ENCODE peak calls at places on chromosomes 4 and X, in ten cellular contexts. T is endodermal cell, O is upper lobe of right lung, L is cardiac muscle cell, A is GM20000, C is heart left ventricle, P is BJ, H is osteoblast, U is lung, K is left ventricle myocardium inferior. E is an unnamed sample.

GRCh38 chr4:37001688-37002436 is 242.7 kb upstream of the NWD2 start:
- DNase-seq in T (no peak), K (no peak), U (no peak), H (no peak), O (no peak), A (no peak), L (no peak), P (no peak), C (no peak), E (no peak)

GRCh38 chr4:79823148-79823763 is 249.8 kb downstream of the ANTXR2 start:
- DNase-seq in K (no peak), L (peak; percentile 5), C (no peak), T (no peak), P (peak; percentile 5), H (no peak), O (no peak), A (no peak), U (no peak), E (no peak)

GRCh38 chr4:145828802-145829485 is 109.7 kb downstream of the ZNF827 start:
- DNase-seq in K (no peak), A (peak; percentile 42), T (no peak), U (no peak), O (no peak), H (no peak), P (no peak), C (no peak), L (no peak), E (no peak)

GRCh38 chr4:131348258-131348657 is 1800.8 kb upstream of the PCDH10 start:
- DNase-seq in L (no peak), H (no peak), C (no peak), U (no peak), A (peak; percentile 20), O (no peak), K (no peak), P (no peak), T (no peak), E (no peak)

GRCh38 chrX:87409113-87409841 is 108.3 kb upstream of the KLHL4 start:
- DNase-seq in P (no peak), U (peak; percentile 77), H (no peak), O (peak; percentile 69), C (peak; percentile 18), A (no peak), K (peak; percentile 16), T (no peak), L (peak; percentile 96), E (peak; percentile 83)

GRCh38 chrX:135193740-135194139 is 22.5 kb upstream of the CT55 start:
- DNase-seq in K (no peak), P (no peak), L (no peak), C (no peak), H (no peak), A (no peak), U (no peak), O (no peak), T (no peak), E (no peak)

GRCh38 chrX:143437439-143437838 is 79.8 kb downstream of the SPANXN3 start:
- DNase-seq in O (no peak), T (no peak), L (peak; percentile 55), U (no peak), P (no peak), A (no peak), H (no peak), K (no peak), C (no peak), E (no peak)

GRCh38 chrX:47148946-47149345 is 3.9 kb downstream of the RBM10 start:
- DNase-seq in P (no peak), T (no peak), H (no peak), L (peak; percentile 15), C (no peak), K (no peak), A (no peak), O (no peak), U (no peak), E (no peak)

GRCh38 chr4:159046683-159047082 is 56.2 kb upstream of the RAPGEF2 start:
- DNase-seq in L (peak; percentile 6), U (no peak), A (no peak), T (no peak), O (no peak), P (no peak), C (no peak), K (no peak), H (no peak), E (no peak)

GRCh38 chr4:159045321-159045720 is 57.6 kb upstream of the RAPGEF2 start:
- DNase-seq in T (no peak), C (no peak), L (no peak), K (no peak), O (no peak), A (no peak), P (no peak), H (no peak), U (no peak), E (no peak)

GRCh38 chr4:159041058-159042034 is 61.5 kb upstream of the RAPGEF2 start:
- DNase-seq in L (no peak), T (no peak), A (no peak), K (no peak), H (no peak), U (no peak), O (no peak), C (no peak), P (no peak), E (no peak)

GRCh38 chr4:159043861-159044260 is 59.0 kb upstream of the RAPGEF2 start:
- DNase-seq in L (no peak), O (no peak), K (no peak), P (no peak), U (no peak), H (no peak), A (no peak), T (no peak), C (no peak), E (no peak)

DNA sequence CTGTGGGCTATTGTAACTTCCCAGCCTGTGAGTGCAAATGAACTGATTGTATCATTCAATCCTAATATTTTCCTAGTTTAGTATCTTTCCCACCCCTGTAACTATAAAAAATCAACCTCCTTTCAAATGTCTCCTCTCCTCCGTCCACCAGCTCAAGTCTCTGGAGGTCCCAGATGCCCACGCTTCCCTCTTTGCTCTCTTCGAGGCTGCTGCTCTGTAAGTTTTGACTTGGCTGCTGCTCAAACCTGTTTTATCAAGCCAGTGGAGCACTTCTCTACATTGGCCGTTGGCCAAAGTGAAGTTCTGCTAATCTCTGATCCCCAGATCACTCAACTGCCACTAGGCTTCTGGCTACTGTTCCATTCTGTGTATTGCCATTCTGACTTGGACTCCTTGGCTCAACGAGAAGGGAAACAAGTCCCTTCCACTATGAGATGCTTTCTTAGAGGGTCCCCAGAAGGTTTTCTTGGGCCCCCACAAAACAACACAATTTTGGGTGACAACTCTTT is 60.7 kb upstream of the RAPGEF2 start:
- DNase-seq in T (no peak), K (no peak), C (peak; percentile 39), L (peak; percentile 31), O (no peak), A (no peak), H (no peak), P (no peak), U (peak; percentile 37), E (no peak)
- TF ChIP-seq CTCF in T (no peak), K (no peak), C (no peak), L (no peak), O (no peak), A (no peak), H (no peak), P (no peak), U (no peak), E (no peak)

DNA sequence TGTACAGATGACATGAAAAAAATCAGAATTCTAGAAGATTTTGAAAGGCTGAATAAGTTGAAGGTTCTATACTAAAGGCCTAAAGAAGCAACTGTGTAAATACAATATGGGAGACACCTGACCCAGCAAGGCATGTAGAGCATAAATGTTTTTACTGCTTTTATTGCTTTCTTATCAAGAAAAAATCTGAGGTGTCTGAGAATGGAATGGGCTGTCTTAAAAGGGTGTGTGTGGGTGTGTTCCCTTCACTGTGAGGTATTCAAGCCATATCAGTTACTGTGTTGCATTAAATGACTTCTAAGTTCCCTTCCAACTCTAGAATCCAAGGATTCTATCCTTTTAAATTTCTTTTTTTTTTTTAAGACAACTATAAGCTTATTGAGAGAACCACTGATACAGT is 15.8 kb downstream of the ATP8A1 start:
- DNase-seq in A (no peak), H (no peak), L (no peak), K (no peak), P (no peak), C (no peak), O (no peak), T (no peak), U (no peak), E (no peak)
- TF ChIP-seq CTCF in A (no peak), H (no peak), L (no peak), K (no peak), P (no peak), C (no peak), O (no peak), T (no peak), U (no peak), E (no peak)

DNA sequence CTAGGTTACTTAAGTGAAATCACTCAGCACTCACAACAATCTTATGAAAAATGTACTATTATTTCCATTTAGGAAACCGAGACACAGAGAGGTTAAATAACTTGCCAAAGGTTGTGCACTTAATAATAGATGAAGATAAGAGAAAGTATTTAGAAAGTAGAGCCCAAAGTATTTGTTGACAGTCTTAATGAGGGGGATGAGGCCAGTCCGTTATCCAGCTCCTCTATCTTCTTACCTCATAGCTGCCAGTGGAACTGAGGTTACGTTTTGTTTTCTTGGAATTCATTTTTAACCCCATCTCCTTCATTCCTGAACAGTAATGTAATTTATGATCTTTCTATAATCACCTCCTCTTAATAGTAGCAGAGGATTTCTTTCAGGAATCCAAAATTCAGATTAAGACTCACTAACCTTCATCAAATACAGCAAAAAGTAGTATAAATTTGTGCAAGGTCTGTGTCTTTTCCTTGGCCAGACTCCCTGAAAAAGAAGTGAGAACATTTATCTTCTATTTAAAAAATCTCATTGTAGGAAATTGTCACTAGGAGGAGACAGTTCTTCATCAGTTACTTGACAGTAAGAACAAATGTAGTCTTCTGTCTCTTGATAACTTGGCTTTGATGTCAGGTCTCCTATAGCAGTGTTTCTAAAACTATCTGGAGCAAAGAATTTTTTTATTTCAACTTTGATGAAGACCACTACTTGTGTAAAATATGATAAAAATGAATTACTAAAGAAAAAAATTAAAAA is 35.5 kb downstream of the F8 start:
- DNase-seq in P (no peak), K (no peak), T (no peak), L (peak; percentile 38), A (no peak), C (no peak), U (no peak), H (no peak), O (no peak), E (no peak)
- TF ChIP-seq CTCF in P (no peak), K (peak; percentile 35), T (no peak), L (no peak), A (no peak), C (no peak), U (no peak), H (no peak), O (no peak), E (peak; percentile 46)

GRCh38 chrX:153925739-153926593 is at the start of gene ARHGAP4:
- DNase-seq in U (no peak), P (no peak), L (no peak), H (no peak), A (peak; percentile 68), T (no peak), O (peak; percentile 71), C (no peak), K (no peak), E (no peak)

GRCh38 chrX:153922932-153923857 is 2.9 kb downstream of the ARHGAP4 start:
- DNase-seq in P (no peak), T (no peak), K (peak; percentile 79), U (peak; percentile 75), O (peak; percentile 85), L (peak; percentile 75), C (peak; percentile 78), H (peak; percentile 97), A (peak; percentile 60), E (peak; percentile 88)

GRCh38 chrX:153925387-153925738 is 701 bp downstream of the ARHGAP4 start:
- DNase-seq in P (no peak), U (no peak), A (peak; percentile 39), T (no peak), H (no peak), K (no peak), L (no peak), C (no peak), O (no peak), E (no peak)

GRCh38 chrX:153922286-153922573 is 3.8 kb downstream of the ARHGAP4 start:
- DNase-seq in K (no peak), A (no peak), L (no peak), O (no peak), U (no peak), C (no peak), T (no peak), H (no peak), P (no peak), E (no peak)

GRCh38 chrX:153924149-153924861 is 1.8 kb downstream of the ARHGAP4 start:
- DNase-seq in K (no peak), L (peak; percentile 64), U (no peak), C (no peak), H (no peak), O (no peak), T (no peak), A (peak; percentile 54), P (no peak), E (no peak)
- TF ChIP-seq CTCF in K (peak; percentile 45), L (no peak), U (no peak), C (peak; percentile 11), H (no peak), O (peak; percentile 27), T (peak; percentile 47), A (no peak), P (peak; percentile 30), E (peak; percentile 44)